ENCODE peak calls at places on chromosomes 4 and X, in ten cellular contexts. U is A673; S is HAP-1; Q is IMR-90; F is thoracic aorta; R is suprapubic skin; L is heart left ventricle; O is right lobe of liver; Z is body of pancreas; V is CD4-positive, alpha-beta memory T cell. B is an unnamed sample. For H3K4me1, the result is how much of the 10 kb centered on the place peaks cover.

GRCh38 chr4:159390648-159391047 is 287.8 kb downstream of the RAPGEF2 start:
- DNase-seq in U (peak), R (no peak), F (peak), S (no peak), L (no peak), O (no peak), Z (no peak), Q (peak), V (no peak), B (peak)

GRCh38 chr4:119394826-119395225 is 72.9 kb upstream of the FABP2 start:
- DNase-seq in V (no peak), U (no peak), O (no peak), S (peak), L (no peak), R (no peak), Z (no peak), Q (no peak), F (no peak), B (no peak)

GRCh38 chr4:56743550-56743949 is 62.5 kb upstream of the HOPX start:
- DNase-seq in S (no peak), F (no peak), U (no peak), O (no peak), L (no peak), Z (no peak), Q (no peak), V (no peak), R (no peak), B (no peak)

GRCh38 chr4:62881901-62882300 is 1527.3 kb downstream of the TECRL start:
- DNase-seq in S (no peak), L (no peak), F (no peak), Q (no peak), R (no peak), O (no peak), U (no peak), Z (no peak), V (no peak), B (no peak)

GRCh38 chr4:2253160-2254084 is 8.5 kb downstream of the MXD4 start:
- DNase-seq in V (no peak), Z (peak), S (no peak), U (no peak), L (peak), Q (no peak), F (peak), R (peak), O (no peak), B (no peak)

GRCh38 chr4:150960818-150961217 is 54.3 kb downstream of the LRBA start:
- DNase-seq in U (peak), S (no peak), R (no peak), Z (no peak), V (no peak), F (no peak), O (no peak), L (no peak), Q (no peak), B (peak)

GRCh38 chr4:159227984-159228383 is 125.1 kb downstream of the RAPGEF2 start:
- DNase-seq in Q (peak), U (peak), L (peak), R (peak), V (no peak), F (peak), S (no peak), O (peak), Z (peak), B (no peak)

GRCh38 chr4:42676066-42676951 is 19.4 kb upstream of the ATP8A1 start:
- DNase-seq in S (no peak), V (no peak), O (no peak), U (no peak), F (no peak), R (no peak), L (no peak), Q (no peak), Z (no peak), B (no peak)

GRCh38 chr4:138334346-138335016 is 92.3 kb upstream of the SLC7A11 start:
- DNase-seq in Q (no peak), V (no peak), R (no peak), S (no peak), Z (peak), U (no peak), O (no peak), F (no peak), L (no peak), B (no peak)

GRCh38 chr4:7029921-7030320 is 13.3 kb upstream of the TADA2B start:
- DNase-seq in R (no peak), O (no peak), F (no peak), V (no peak), Z (no peak), S (no peak), Q (no peak), U (no peak), L (no peak), B (no peak)

GRCh38 chrX:96684339-96685204 is at the start of gene DIAPH2:
- DNase-seq in Q (peak), L (peak), R (peak), S (peak), F (peak), V (peak), O (peak), Z (peak), U (peak), B (peak)

GRCh38 chr4:7654550-7655266 is 220.0 kb upstream of the PSAPL1 start:
- DNase-seq in V (no peak), R (no peak), Q (no peak), L (no peak), U (no peak), O (no peak), Z (no peak), F (no peak), S (no peak), B (no peak)

GRCh38 chrX:107050195-107050709 is 50.2 kb upstream of the MORC4 start:
- DNase-seq in O (no peak), V (no peak), F (no peak), S (no peak), R (no peak), Q (no peak), L (no peak), Z (no peak), U (no peak), B (no peak)

GRCh38 chr4:130820448-130820847 is 1724.5 kb downstream of the C4orf33 start:
- DNase-seq in O (no peak), V (no peak), Q (no peak), Z (no peak), S (no peak), F (no peak), L (no peak), R (no peak), U (no peak), B (no peak)

GRCh38 chr4:173924561-173924960 is 358.9 kb downstream of the FBXO8 start:
- DNase-seq in L (no peak), F (no peak), O (no peak), U (no peak), Q (no peak), V (no peak), Z (no peak), R (no peak), S (no peak), B (no peak)

GRCh38 chr4:176499518-176499917 is 179.8 kb downstream of the SPCS3 start:
- DNase-seq in F (no peak), U (no peak), Z (no peak), O (no peak), L (no peak), V (no peak), Q (peak), R (no peak), S (no peak), B (no peak)

GRCh38 chr4:185123479-185123878 is 19.6 kb upstream of the SLC25A4 start:
- DNase-seq in O (no peak), V (no peak), U (no peak), L (no peak), Z (no peak), F (no peak), S (no peak), Q (no peak), R (no peak), B (no peak)

GRCh38 chr4:100462206-100462605 is 55.6 kb downstream of the EMCN start:
- DNase-seq in U (peak), Q (peak), V (no peak), Z (no peak), R (no peak), L (no peak), F (no peak), O (no peak), S (no peak), B (no peak)

GRCh38 chrX:20060961-20061868 is 55.5 kb downstream of the MAP7D2 start:
- DNase-seq in R (no peak), F (no peak), Z (no peak), U (no peak), S (no peak), V (no peak), L (no peak), O (no peak), Q (no peak), B (no peak)

GRCh38 chr4:2786152-2786671 is 6.7 kb upstream of the SH3BP2 start:
- DNase-seq in Q (no peak), Z (peak), L (no peak), V (peak), R (peak), S (no peak), O (peak), U (no peak), F (no peak), B (no peak)

GRCh38 chr4:153647975-153648374 is 36.1 kb upstream of the TLR2 start:
- DNase-seq in V (no peak), U (no peak), S (no peak), Q (no peak), O (no peak), R (no peak), F (no peak), Z (no peak), L (no peak), B (no peak)
- H3K4me3 ChIP-seq in V (no peak), U (no peak), S (no peak), Q (no peak), O (no peak), R (no peak), F (no peak), Z (no peak), L (no peak), B (no peak)

DNA sequence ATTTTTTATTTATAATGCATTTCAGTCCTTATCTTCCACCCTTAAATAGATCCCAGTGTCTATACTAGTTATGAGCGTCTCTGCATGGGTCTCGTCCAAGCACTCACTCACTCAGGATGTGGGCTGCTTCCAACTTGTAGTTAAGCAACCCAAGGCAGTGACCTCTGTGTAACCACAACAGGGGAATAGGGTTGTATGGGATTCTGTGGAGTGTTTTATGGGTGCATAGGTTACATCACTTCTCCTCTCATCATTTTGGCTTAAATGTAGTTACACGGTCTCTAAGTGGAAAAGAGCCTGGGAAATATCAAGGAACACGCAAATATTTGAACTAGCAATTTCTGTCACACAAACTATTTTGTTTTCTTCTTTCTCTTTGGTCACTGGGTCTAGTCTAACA is 931.0 kb downstream of the STIM2 start:
- DNase-seq in Z (no peak), L (no peak), S (no peak), V (no peak), U (no peak), F (no peak), R (no peak), O (no peak), Q (peak), B (peak)
- H3K4me1 ChIP-seq in Z (under half), L (under half), S (under half), V (under half), U (under half), F (under half), R (under half), O (under half), Q (under half), B (under half)

GRCh38 chr4:186798951-186799659 is 75.4 kb upstream of the FAT1 start:
- DNase-seq in F (no peak), U (no peak), Q (no peak), S (no peak), R (no peak), Z (no peak), O (no peak), V (no peak), L (no peak), B (no peak)
- H3K4me3 ChIP-seq in F (no peak), U (no peak), Q (no peak), S (no peak), R (no peak), Z (no peak), O (no peak), V (no peak), L (no peak), B (no peak)

GRCh38 chr4:22508376-22508775 is 7.5 kb downstream of the ADGRA3 start:
- DNase-seq in O (no peak), R (no peak), S (no peak), Q (peak), L (no peak), F (no peak), Z (no peak), V (no peak), U (no peak), B (no peak)
- H3K4me1 ChIP-seq in O (under half), R (under half), S (under half), Q (under half), L (under half), F (under half), Z (half or more), V (under half), U (under half), B (under half)

GRCh38 chrX:131729295-131729694 is 185.4 kb downstream of the OR13H1 start:
- DNase-seq in Z (no peak), Q (peak), V (peak), U (peak), S (no peak), F (no peak), R (peak), L (no peak), O (no peak), B (no peak)
- H3K4me3 ChIP-seq in Z (no peak), Q (peak), V (no peak), U (peak), S (no peak), F (no peak), R (no peak), L (peak), O (peak), B (no peak)

DNA sequence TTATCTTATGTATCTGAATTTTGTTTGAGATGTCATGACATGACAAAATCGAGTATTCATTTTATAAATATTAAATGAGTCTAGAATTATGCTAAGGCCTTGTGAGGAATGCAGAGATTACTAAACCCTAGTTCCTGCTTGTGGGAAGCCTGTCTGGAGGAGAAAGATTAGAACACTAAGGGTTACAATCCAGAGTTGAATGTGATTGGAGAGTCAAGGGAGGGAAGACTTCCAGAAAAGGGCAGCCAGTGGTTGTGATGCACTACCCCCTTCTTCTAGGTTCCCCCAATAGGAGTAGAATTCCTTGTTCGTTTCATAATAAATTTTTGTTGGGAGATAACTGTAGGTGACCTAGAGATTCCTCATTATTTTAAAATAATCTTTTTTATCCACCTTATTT is 141.1 kb downstream of the AFF1 start:
- DNase-seq in L (no peak), U (no peak), Z (no peak), S (no peak), O (no peak), V (no peak), Q (no peak), F (no peak), R (no peak), B (no peak)
- H3K4me1 ChIP-seq in L (half or more), U (half or more), Z (half or more), S (under half), O (under half), V (under half), Q (under half), F (half or more), R (half or more), B (under half)

DNA sequence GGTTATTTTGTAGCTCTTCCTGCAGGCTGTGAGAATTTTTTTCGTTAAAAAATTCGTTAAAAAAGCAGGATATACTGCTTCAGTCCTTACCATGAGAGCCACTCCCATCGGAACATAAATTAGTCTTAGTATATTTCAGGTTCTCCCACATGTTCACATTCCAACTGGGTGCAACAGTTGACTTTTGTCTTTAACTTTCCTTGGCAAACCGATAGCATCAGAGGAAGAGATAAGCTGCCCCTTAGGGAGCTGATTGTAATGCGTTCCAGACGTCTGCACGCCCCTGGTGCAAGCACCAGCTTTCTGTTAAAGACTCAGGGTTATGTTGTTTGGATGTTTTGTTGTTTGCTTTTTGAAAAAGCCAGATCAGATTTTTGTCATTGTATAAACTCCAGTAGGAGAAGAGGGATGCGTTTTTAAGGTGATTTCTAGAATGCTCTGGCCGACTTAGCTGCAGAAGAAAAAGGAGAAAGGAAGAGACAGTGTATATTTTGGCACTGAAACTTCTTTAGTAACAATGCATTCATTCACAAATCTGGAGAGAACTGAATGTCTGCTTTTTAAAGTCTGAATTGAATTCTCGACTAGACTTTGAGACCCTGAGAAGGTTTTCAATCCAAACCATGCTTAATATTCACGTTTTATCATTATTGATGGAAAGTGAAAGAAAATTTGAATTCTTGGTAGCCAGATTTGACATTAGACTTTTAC is 160.9 kb downstream of the CBR4 start:
- DNase-seq in U (peak), R (no peak), L (no peak), Z (no peak), S (peak), Q (peak), F (no peak), V (no peak), O (no peak), B (peak)
- H3K4me3 ChIP-seq in U (peak), R (peak), L (peak), Z (no peak), S (no peak), Q (no peak), F (peak), V (no peak), O (no peak), B (no peak)

GRCh38 chrX:69137911-69138310 is 27.3 kb downstream of the PJA1 start:
- DNase-seq in V (no peak), U (no peak), O (no peak), Q (no peak), L (no peak), Z (no peak), R (no peak), S (no peak), F (no peak), B (no peak)

GRCh38 chrX:69139516-69139915 is 25.7 kb downstream of the PJA1 start:
- DNase-seq in V (no peak), Q (peak), F (no peak), O (no peak), L (no peak), Z (no peak), R (no peak), S (no peak), U (no peak), B (peak)

GRCh38 chrX:69142688-69143239 is 22.5 kb downstream of the PJA1 start:
- DNase-seq in U (no peak), O (no peak), Q (no peak), L (no peak), Z (no peak), V (no peak), S (no peak), F (no peak), R (no peak), B (no peak)

GRCh38 chrX:69138512-69138911 is 26.7 kb downstream of the PJA1 start:
- DNase-seq in S (no peak), U (no peak), Q (no peak), L (no peak), F (no peak), Z (no peak), O (no peak), V (no peak), R (no peak), B (no peak)

GRCh38 chrX:69140837-69141236 is 24.4 kb downstream of the PJA1 start:
- DNase-seq in U (no peak), O (no peak), S (no peak), Q (no peak), V (no peak), Z (no peak), F (no peak), R (no peak), L (no peak), B (no peak)
- H3K4me1 ChIP-seq in U (under half), O (under half), S (under half), Q (under half), V (under half), Z (under half), F (under half), R (under half), L (under half), B (under half)

GRCh38 chrX:139691493-139691842 is 16.5 kb downstream of the MCF2 start:
- DNase-seq in U (no peak), F (no peak), O (no peak), V (no peak), S (no peak), L (no peak), Z (no peak), Q (no peak), R (no peak), B (no peak)

GRCh38 chrX:139691843-139692505 is 16.0 kb downstream of the MCF2 start:
- DNase-seq in L (no peak), O (no peak), F (no peak), R (no peak), Q (no peak), U (no peak), V (no peak), S (no peak), Z (no peak), B (no peak)

GRCh38 chrX:139692506-139692849 is 15.5 kb downstream of the MCF2 start:
- DNase-seq in L (no peak), O (no peak), Z (peak), F (no peak), S (no peak), U (no peak), Q (no peak), R (no peak), V (no peak), B (no peak)

DNA sequence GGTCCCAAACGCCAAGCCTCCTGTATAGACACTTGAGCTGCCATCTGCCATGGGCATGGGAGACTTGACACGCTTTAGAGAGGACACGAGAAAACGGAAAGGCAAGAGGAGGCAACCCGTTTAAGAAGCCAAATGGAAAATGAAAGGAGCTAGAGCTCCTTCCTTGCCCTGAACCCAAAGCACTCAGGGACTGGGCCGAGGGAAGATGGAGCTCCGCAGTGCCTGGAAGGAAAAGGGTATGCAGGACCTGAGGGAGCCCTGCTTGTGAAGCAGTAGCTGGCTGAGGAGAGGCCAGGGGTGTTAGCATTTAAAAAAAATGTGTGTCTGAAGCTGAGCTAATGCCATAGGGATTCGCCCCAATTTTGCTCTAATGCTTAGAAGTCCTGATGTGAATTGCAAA is 15.1 kb downstream of the MCF2 start:
- DNase-seq in S (no peak), F (no peak), V (no peak), Z (no peak), O (no peak), L (no peak), U (no peak), Q (no peak), R (no peak), B (no peak)
- H3K4me3 ChIP-seq in S (no peak), F (peak), V (no peak), Z (no peak), O (no peak), L (peak), U (no peak), Q (peak), R (peak), B (no peak)